ENCODE peak calls at places on chromosomes 16 and 17, in seven cellular contexts. Y is stimulated activated CD4-positive, alpha-beta T cell treated with anti-CD3 and anti-CD28 coated beads, Interleukin-2, amount 100 ng/mL, for 48 hours; X is nucleus accumbens; J is Caki2; R is heart left ventricle; Z is ACHN; D is AG08396. P is an unnamed sample.

GRCh38 chr16:80300876-80301275 is 239.9 kb upstream of the DYNLRB2 start:
- DNase-seq in Y (no peak), X (no peak), J (peak), R (no peak), Z (peak), D (peak), P (no peak)

GRCh38 chr16:85232369-85233142 is 120.3 kb upstream of the CIBAR2 start:
- DNase-seq in Y (no peak), X (no peak), J (no peak), R (no peak), Z (no peak), D (no peak), P (no peak)

GRCh38 chr17:35254107-35254802 is 11.4 kb downstream of the SLFN5 start:
- DNase-seq in Y (no peak), X (no peak), J (peak), R (peak), Z (peak), D (peak), P (no peak)

GRCh38 chr17:32777436-32777835 is 99.5 kb downstream of the MYO1D start:
- DNase-seq in Y (no peak), X (no peak), J (peak), R (no peak), Z (no peak), D (no peak), P (no peak)

GRCh38 chr17:70796757-70797156 is 627.4 kb downstream of the KCNJ2 start:
- DNase-seq in Y (no peak), X (no peak), J (no peak), R (no peak), Z (no peak), D (no peak), P (no peak)

GRCh38 chr17:47915667-47916242 is 19.7 kb downstream of the SP2 start:
- DNase-seq in Y (no peak), X (no peak), J (no peak), R (peak), Z (no peak), D (no peak), P (no peak)

GRCh38 chr17:64632193-64632592 is 29.9 kb downstream of the SMURF2 start:
- DNase-seq in Y (no peak), X (no peak), J (peak), R (no peak), Z (peak), D (no peak), P (no peak)

GRCh38 chr17:73393962-73394361 is 82.2 kb upstream of the CDC42EP4 start:
- DNase-seq in Y (no peak), X (no peak), J (peak), R (no peak), Z (peak), D (no peak), P (no peak)

GRCh38 chr17:4236456-4236855 is 27.3 kb downstream of the ANKFY1 start:
- DNase-seq in Y (no peak), X (no peak), J (no peak), R (no peak), Z (no peak), D (no peak), P (no peak)

GRCh38 chr17:63134867-63135266 is 168.8 kb downstream of the TANC2 start:
- DNase-seq in Y (no peak), X (no peak), J (no peak), R (no peak), Z (no peak), D (no peak), P (no peak)

GRCh38 chr16:67013823-67014640 is 14.9 kb upstream of the CBFB start:
- DNase-seq in Y (peak), X (peak), J (no peak), R (peak), Z (peak), D (peak), P (peak)

GRCh38 chr16:50340578-50340977 is 28.2 kb downstream of the BRD7 start:
- DNase-seq in Y (no peak), X (no peak), J (no peak), R (no peak), Z (no peak), D (no peak), P (no peak)

GRCh38 chr17:69761011-69761410 is 314.0 kb upstream of the KCNJ16 start:
- DNase-seq in Y (no peak), X (no peak), J (no peak), R (no peak), Z (no peak), D (no peak), P (no peak)

GRCh38 chr16:87461466-87461975 is 31.3 kb downstream of the ZCCHC14 start:
- DNase-seq in Y (no peak), X (no peak), J (peak), R (peak), Z (peak), D (peak), P (peak)

GRCh38 chr17:82050761-82051641 is 610 bp downstream of the RFNG start:
- DNase-seq in Y (no peak), X (no peak), J (no peak), R (peak), Z (no peak), D (no peak), P (no peak)

P was measured in NCI-H526.